ENCODE peak calls at places on chromosomes 3 and 15, in four cellular contexts. P is mesenchymal stem cell, M is IMR-90, S is H9. R is an unnamed sample.

GRCh38 chr3:137008976-137009375 is 51.2 kb downstream of the IL20RB start:
- DNase-seq in M (no peak), S (no peak), P (no peak), R (no peak)

GRCh38 chr15:88859550-88859949 is 35.8 kb downstream of the HAPLN3 start:
- DNase-seq in M (peak), P (no peak), S (no peak), R (no peak)

GRCh38 chr3:121995190-121996137 is 26.6 kb downstream of the ILDR1 start:
- DNase-seq in M (peak), S (peak), P (peak), R (peak)

GRCh38 chr3:158430448-158430847 is 140.5 kb upstream of the MLF1 start:
- DNase-seq in P (no peak), S (no peak), M (peak), R (peak)

GRCh38 chr3:111252795-111253194 is 181.2 kb downstream of the NECTIN3 start:
- DNase-seq in M (peak), P (peak), S (peak), R (peak)

GRCh38 chr3:138479355-138479964 is 45.0 kb downstream of the ESYT3 start:
- DNase-seq in P (peak), M (peak), S (peak), R (peak)

GRCh38 chr3:16447156-16447555 is 66.3 kb downstream of the RFTN1 start:
- DNase-seq in M (no peak), P (no peak), S (no peak), R (no peak)

GRCh38 chr15:99443768-99444446 is 121.9 kb upstream of the MEF2A start:
- DNase-seq in M (no peak), S (no peak), P (no peak), R (no peak)

GRCh38 chr15:91193059-91193715 is 93.1 kb downstream of the SV2B start:
- DNase-seq in P (no peak), M (no peak), S (no peak), R (no peak)

GRCh38 chr3:196501316-196502064 is 2.1 kb downstream of the RNF168 start:
- DNase-seq in P (peak), M (peak), S (no peak), R (peak)

GRCh38 chr15:66909381-66909890 is 156.0 kb upstream of the SMAD3 start:
- DNase-seq in M (no peak), S (peak), P (no peak), R (no peak)

GRCh38 chr3:152359385-152360248 is 90.9 kb downstream of the MBNL1 start:
- DNase-seq in P (no peak), S (no peak), M (no peak), R (peak)

GRCh38 chr3:105747056-105747455 is 121.8 kb downstream of the CBLB start:
- DNase-seq in P (peak), M (peak), S (no peak), R (peak)

GRCh38 chr3:133572158-133573053 is 1.1 kb upstream of the CDV3 start:
- DNase-seq in P (peak), S (no peak), M (peak), R (peak)

GRCh38 chr15:84855032-84855645 is 29.3 kb upstream of the SLC28A1 start:
- DNase-seq in S (no peak), M (no peak), P (no peak), R (no peak)

GRCh38 chr3:126542340-126543241 is 16.1 kb downstream of the C3orf22 start:
- DNase-seq in M (no peak), S (peak), P (no peak), R (no peak)

GRCh38 chr15:66786222-66786621 is 84.2 kb downstream of the SMAD6 start:
- DNase-seq in S (no peak), P (no peak), M (no peak), R (no peak)

GRCh38 chr3:191696356-191696755 is 235.4 kb downstream of the PYDC2 start:
- DNase-seq in P (no peak), S (no peak), M (no peak), R (no peak)

GRCh38 chr3:171230857-171231256 is 204.3 kb upstream of the SLC2A2 start:
- DNase-seq in S (no peak), M (no peak), P (no peak), R (no peak)

GRCh38 chr3:99199021-99199420 is 297.5 kb upstream of the DCBLD2 start:
- DNase-seq in S (no peak), P (no peak), M (no peak), R (no peak)

GRCh38 chr3:187066228-187066995 is 72.9 kb downstream of the RPL39L start:
- DNase-seq in P (peak), S (peak), M (peak), R (peak)

DNA sequence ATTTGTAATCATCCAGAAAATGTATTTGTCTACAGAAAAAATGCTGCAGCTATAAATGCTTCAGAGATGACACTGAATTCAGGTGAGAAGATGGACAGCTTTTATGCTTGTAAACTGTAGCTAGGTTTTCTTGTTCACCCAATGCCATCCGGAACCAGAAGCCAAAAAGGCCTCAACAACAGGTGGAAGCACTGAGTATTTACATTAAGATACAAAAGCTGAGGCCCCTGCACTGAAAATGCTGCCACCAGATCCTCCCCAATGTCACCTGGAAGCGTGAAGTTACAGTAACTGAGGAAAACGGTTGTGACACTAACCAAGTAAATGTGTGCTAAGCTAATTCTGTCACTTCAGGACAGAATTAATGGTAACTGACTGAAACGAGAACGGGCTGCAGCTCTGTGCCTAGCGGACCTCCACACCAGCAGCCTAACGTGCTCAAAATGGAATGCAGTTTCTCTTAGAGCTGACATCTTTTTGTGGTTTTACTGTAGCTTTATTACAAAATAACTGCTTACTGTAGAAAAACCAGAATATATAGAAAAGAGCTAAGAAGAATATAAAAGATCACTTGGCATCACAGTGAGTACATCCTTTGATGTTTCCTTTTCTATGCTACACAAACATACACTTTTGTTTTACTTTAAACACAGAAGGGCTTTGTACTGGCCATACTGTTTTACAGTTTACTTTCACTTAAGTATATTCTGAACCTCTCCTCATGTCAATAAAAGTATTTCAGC is 7.6 kb downstream of the CHSY1 start:
- DNase-seq in M (peak), P (no peak), S (no peak), R (no peak)
- H3K4ac ChIP-seq in M (no peak), P (no peak), S (no peak), R (no peak)

GRCh38 chr3:134904333-134904771 is 109.3 kb downstream of the EPHB1 start:
- DNase-seq in S (no peak), M (no peak), P (no peak), R (no peak)

GRCh38 chr3:134901461-134901860 is 106.4 kb downstream of the EPHB1 start:
- DNase-seq in S (peak), M (no peak), P (no peak), R (no peak)

GRCh38 chr3:134903840-134904239 is 108.8 kb downstream of the EPHB1 start:
- DNase-seq in P (no peak), M (no peak), S (no peak), R (no peak)

GRCh38 chr3:134904796-134905646 is 110.0 kb downstream of the EPHB1 start:
- DNase-seq in P (no peak), M (no peak), S (no peak), R (no peak)

GRCh38 chr3:134905647-134905935 is 110.5 kb downstream of the EPHB1 start:
- DNase-seq in M (no peak), P (no peak), S (no peak), R (no peak)
- H3K23ac ChIP-seq in M (no peak), P (no peak), S (no peak), R (no peak)

GRCh38 chr3:77898621-77899020 is 858.7 kb downstream of the ROBO2 start:
- DNase-seq in P (no peak), M (no peak), S (no peak), R (no peak)
- H3K4ac ChIP-seq in P (no peak), M (no peak), S (no peak), R (no peak)

DNA sequence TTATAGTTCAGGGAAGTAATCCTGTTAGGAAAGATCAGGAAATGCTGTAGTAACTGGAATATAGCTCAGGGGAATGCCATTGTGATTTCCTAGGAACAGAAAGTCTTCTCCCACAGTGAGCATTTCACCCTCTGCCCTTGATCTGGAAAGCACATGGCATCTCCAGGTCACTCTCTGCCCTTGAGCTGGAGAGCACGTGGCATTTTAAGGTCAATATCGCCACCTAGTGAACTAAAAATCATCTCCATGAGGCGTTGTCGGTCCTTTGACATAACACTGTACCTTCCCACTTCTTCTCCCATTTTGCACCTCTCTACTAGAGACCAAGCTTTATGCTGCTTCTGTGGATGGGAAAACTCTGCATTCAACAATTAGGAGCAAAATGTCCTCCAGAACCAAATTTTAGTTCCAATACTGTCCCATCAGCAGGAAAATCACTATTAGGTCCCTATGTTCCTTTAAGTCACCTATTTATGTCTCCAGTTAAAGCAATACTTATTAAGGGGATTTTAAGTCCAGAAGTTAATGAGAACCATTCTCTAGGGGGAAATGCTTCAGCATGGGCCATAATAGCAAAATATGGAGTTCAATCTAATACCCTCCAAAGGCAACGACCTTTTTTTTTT is 54.7 kb upstream of the GK5 start:
- DNase-seq in S (peak), M (peak), P (peak), R (peak)
- H3K23ac ChIP-seq in S (no peak), M (no peak), P (no peak), R (no peak)

DNA sequence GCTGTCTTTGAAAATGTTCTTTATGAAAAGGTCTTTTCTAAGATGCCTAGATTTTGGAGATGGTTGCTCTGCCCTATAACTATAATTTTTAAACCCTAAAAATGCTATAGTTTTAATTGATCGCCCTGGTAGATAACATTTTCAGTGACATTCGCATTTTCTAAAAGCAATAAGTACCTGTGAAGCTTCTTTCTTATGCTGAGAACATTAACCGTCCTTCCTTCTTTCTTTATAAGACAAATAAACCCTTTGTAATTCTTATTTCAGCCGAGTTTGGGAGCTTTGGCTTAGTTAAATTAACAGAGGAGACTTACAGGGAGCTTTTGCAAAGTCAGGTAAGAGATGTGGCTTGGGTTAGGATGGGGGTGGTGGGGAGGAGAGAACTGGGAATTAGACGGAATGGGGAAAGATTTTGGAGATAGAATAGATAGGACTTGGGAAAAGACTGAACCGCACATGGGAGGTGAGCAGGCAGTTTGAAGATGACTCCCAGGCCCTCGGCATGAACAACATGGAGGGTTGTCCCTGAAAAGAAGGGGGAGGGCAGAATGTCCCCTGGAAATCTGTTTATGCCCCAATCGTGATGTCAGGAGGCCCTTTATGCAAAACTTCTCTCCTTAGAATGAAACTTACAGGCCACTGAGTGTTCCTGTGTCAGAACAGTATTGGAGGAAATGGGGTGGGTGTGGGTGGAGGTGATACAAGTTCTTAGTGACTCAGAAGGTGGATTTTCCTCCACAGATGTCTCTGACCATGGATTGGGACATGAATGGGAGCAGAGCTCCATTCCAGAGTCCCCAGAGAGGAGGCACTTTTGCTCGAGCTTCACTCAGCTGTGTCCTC is 76.2 kb upstream of the LARS2 start:
- DNase-seq in S (no peak), M (peak), P (no peak), R (no peak)
- H3K4ac ChIP-seq in S (no peak), M (no peak), P (no peak), R (no peak)

GRCh38 chr3:57808961-57809608 is 53.0 kb downstream of the SLMAP start:
- DNase-seq in S (no peak), M (no peak), P (no peak), R (no peak)

GRCh38 chr3:57805674-57806073 is 49.6 kb downstream of the SLMAP start:
- DNase-seq in P (peak), M (peak), S (no peak), R (peak)

GRCh38 chr3:57810048-57810447 is 53.9 kb downstream of the SLMAP start:
- DNase-seq in M (no peak), P (no peak), S (no peak), R (no peak)

GRCh38 chr3:57810471-57811144 is 54.5 kb downstream of the SLMAP start:
- DNase-seq in M (no peak), S (no peak), P (no peak), R (no peak)

GRCh38 chr3:57809609-57809968 is 53.5 kb downstream of the SLMAP start:
- DNase-seq in P (no peak), M (no peak), S (no peak), R (no peak)
- H3K23ac ChIP-seq in P (no peak), M (no peak), S (no peak), R (peak)

GRCh38 chr3:47825590-47825989 is 22.7 kb downstream of the DHX30 start:
- DNase-seq in P (no peak), S (no peak), M (no peak), R (no peak)
- H3K4ac ChIP-seq in P (peak), S (no peak), M (peak), R (peak)

DNA sequence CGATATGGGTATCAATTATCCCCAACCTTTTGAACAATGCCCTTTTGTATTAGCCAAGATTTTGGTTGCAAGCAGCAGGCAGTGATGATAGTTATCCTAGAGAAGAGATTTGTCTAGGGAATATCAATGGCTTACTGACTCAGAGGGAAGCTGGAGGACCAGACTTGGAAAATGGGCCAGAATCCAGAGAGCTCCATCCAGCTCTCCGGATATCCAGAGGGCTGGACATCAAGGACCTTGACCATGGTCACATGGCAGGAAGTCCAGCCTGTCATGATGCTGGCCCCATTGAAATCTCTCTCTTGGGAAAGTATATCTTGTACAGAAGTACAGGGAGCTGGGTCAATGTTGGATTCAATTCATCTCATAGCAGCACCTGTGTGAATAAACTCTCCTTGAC is 148.5 kb upstream of the PDZRN3 start:
- DNase-seq in M (no peak), P (no peak), S (no peak), R (no peak)
- H3K23ac ChIP-seq in M (no peak), P (no peak), S (no peak), R (no peak)

GRCh38 chr3:119644481-119644880 is 15.9 kb downstream of the POPDC2 start:
- DNase-seq in M (no peak), S (no peak), P (no peak), R (no peak)

GRCh38 chr3:119645813-119646212 is 14.6 kb downstream of the POPDC2 start:
- DNase-seq in S (no peak), P (no peak), M (no peak), R (no peak)

GRCh38 chr3:119647177-119647576 is 13.2 kb downstream of the POPDC2 start:
- DNase-seq in S (no peak), P (no peak), M (no peak), R (no peak)

GRCh38 chr3:119649764-119650163 is 10.6 kb downstream of the POPDC2 start:
- DNase-seq in P (no peak), M (peak), S (no peak), R (no peak)

GRCh38 chr3:119647843-119648575 is 12.4 kb downstream of the POPDC2 start:
- DNase-seq in M (peak), S (no peak), P (no peak), R (no peak)
- H3K4ac ChIP-seq in M (no peak), S (no peak), P (no peak), R (no peak)